ENCODE peak calls at places on chromosomes 12 and 14, in seven cellular contexts. T, B, L, K, P, I and U are unnamed samples.

GRCh38 chr12:6821674-6822433 is at the start of gene GPR162:
- DNase-seq in T (no peak), B (peak), L (peak), K (no peak), P (no peak), I (peak), U (no peak)

GRCh38 chr14:81458352-81458751 is 58.2 kb upstream of the STON2 start:
- DNase-seq in T (no peak), B (no peak), L (no peak), K (no peak), P (no peak), I (no peak), U (no peak)

GRCh38 chr12:49515266-49515665 is 23.6 kb upstream of the KCNH3 start:
- DNase-seq in T (no peak), B (peak), L (no peak), K (no peak), P (no peak), I (no peak), U (peak)

GRCh38 chr14:60544659-60545058 is 35.7 kb downstream of the SIX6 start:
- DNase-seq in T (no peak), B (no peak), L (no peak), K (no peak), P (no peak), I (no peak), U (no peak)

GRCh38 chr12:82873951-82874350 is 187.2 kb downstream of the TMTC2 start:
- DNase-seq in T (no peak), B (peak), L (no peak), K (no peak), P (no peak), I (no peak), U (no peak)

GRCh38 chr12:27015730-27016076 is 1.5 kb upstream of the TM7SF3 start:
- DNase-seq in T (peak), B (peak), L (no peak), K (no peak), P (no peak), I (no peak), U (peak)

GRCh38 chr12:12505544-12506501 is 56.8 kb downstream of the DUSP16 start:
- DNase-seq in T (peak), B (peak), L (no peak), K (no peak), P (no peak), I (no peak), U (no peak)

GRCh38 chr12:19994970-19995369 is 373.4 kb upstream of the PDE3A start:
- DNase-seq in T (no peak), B (peak), L (no peak), K (no peak), P (no peak), I (no peak), U (no peak)

GRCh38 chr14:94051115-94051514 is 25.0 kb downstream of the OTUB2 start:
- DNase-seq in T (peak), B (peak), L (peak), K (no peak), P (no peak), I (peak), U (peak)

GRCh38 chr12:46473634-46474201 is 101.1 kb upstream of the SLC38A2 start:
- DNase-seq in T (peak), B (peak), L (peak), K (peak), P (peak), I (peak), U (peak)

GRCh38 chr14:68239988-68240387 is 420.4 kb downstream of the RAD51B start:
- DNase-seq in T (peak), B (peak), L (no peak), K (no peak), P (no peak), I (peak), U (no peak)

GRCh38 chr14:92945959-92946846 is 23.3 kb downstream of the CHGA start:
- DNase-seq in T (peak), B (peak), L (peak), K (peak), P (no peak), I (peak), U (peak)

GRCh38 chr12:56994231-56994746 is 12.1 kb downstream of the ZBTB39 start:
- DNase-seq in T (no peak), B (no peak), L (no peak), K (no peak), P (no peak), I (no peak), U (no peak)

GRCh38 chr12:56979628-56980027 is 22.2 kb upstream of the RDH16 start:
- DNase-seq in T (no peak), B (no peak), L (no peak), K (no peak), P (no peak), I (no peak), U (peak)

GRCh38 chr14:68677901-68678300 is 115.0 kb downstream of the ZFP36L1 start:
- DNase-seq in T (peak), B (no peak), L (no peak), K (no peak), P (no peak), I (no peak), U (no peak)

GRCh38 chr14:23021969-23022368 is 12.0 kb upstream of the C14orf93 start:
- DNase-seq in T (no peak), B (no peak), L (no peak), K (no peak), P (no peak), I (no peak), U (no peak)

GRCh38 chr12:116861331-116861730 is 19.9 kb downstream of the HRK start:
- DNase-seq in T (no peak), B (peak), L (peak), K (peak), P (no peak), I (peak), U (no peak)

GRCh38 chr14:23399591-23399990 is 8.5 kb downstream of the MYH6 start:
- DNase-seq in T (no peak), B (peak), L (no peak), K (no peak), P (no peak), I (no peak), U (no peak)

GRCh38 chr12:21073822-21074460 is 57.1 kb upstream of the SLCO1B1 start:
- DNase-seq in T (no peak), B (peak), L (no peak), K (no peak), P (no peak), I (no peak), U (peak)

GRCh38 chr12:38175538-38175937 is 141.0 kb upstream of the ALG10B start:
- DNase-seq in T (no peak), B (no peak), L (no peak), K (no peak), P (no peak), I (no peak), U (peak)

GRCh38 chr14:20468773-20469241 is 399 bp upstream of the PNP start:
- DNase-seq in T (no peak), B (no peak), L (no peak), K (no peak), P (no peak), I (no peak), U (no peak)

GRCh38 chr14:103031956-103032355 is 25.4 kb downstream of the CDC42BPB start:
- DNase-seq in T (peak), B (no peak), L (peak), K (no peak), P (no peak), I (peak), U (no peak)

GRCh38 chr14:30525833-30526232 is 33.1 kb upstream of the G2E3 start:
- DNase-seq in T (no peak), B (peak), L (no peak), K (no peak), P (no peak), I (no peak), U (peak)

GRCh38 chr12:108915632-108916133 is 35.8 kb downstream of the DAO start:
- DNase-seq in T (no peak), B (no peak), L (no peak), K (no peak), P (no peak), I (no peak), U (no peak)

GRCh38 chr12:67661311-67662011 is 12.9 kb downstream of the DYRK2 start:
- DNase-seq in T (no peak), B (peak), L (no peak), K (no peak), P (no peak), I (no peak), U (peak)

GRCh38 chr12:86634706-86635410 is 378.7 kb upstream of the MGAT4C start:
- DNase-seq in T (no peak), B (peak), L (no peak), K (no peak), P (no peak), I (no peak), U (peak)

GRCh38 chr12:87661770-87662402 is 367.3 kb downstream of the C12orf50 start:
- DNase-seq in T (peak), B (no peak), L (no peak), K (no peak), P (no peak), I (no peak), U (peak)

GRCh38 chr12:107306141-107306670 is 212.9 kb upstream of the CRY1 start:
- DNase-seq in T (no peak), B (no peak), L (no peak), K (no peak), P (no peak), I (no peak), U (no peak)

GRCh38 chr12:123149828-123150272 is 1.0 kb downstream of the PITPNM2 start:
- DNase-seq in T (no peak), B (no peak), L (peak), K (no peak), P (no peak), I (no peak), U (no peak)

GRCh38 chr12:5503774-5504173 is 71.9 kb downstream of the NTF3 start:
- DNase-seq in T (peak), B (no peak), L (peak), K (no peak), P (no peak), I (peak), U (peak)

GRCh38 chr12:27780612-27781408 is 774 bp upstream of the MANSC4 start:
- DNase-seq in T (peak), B (peak), L (no peak), K (peak), P (peak), I (peak), U (peak)

GRCh38 chr14:51019089-51019488 is 74.8 kb upstream of the PYGL start:
- DNase-seq in T (no peak), B (peak), L (no peak), K (no peak), P (no peak), I (no peak), U (no peak)

GRCh38 chr12:120978296-120979219 is at the start of gene HNF1A:
- DNase-seq in T (peak), B (no peak), L (peak), K (no peak), P (no peak), I (peak), U (no peak)

DNA sequence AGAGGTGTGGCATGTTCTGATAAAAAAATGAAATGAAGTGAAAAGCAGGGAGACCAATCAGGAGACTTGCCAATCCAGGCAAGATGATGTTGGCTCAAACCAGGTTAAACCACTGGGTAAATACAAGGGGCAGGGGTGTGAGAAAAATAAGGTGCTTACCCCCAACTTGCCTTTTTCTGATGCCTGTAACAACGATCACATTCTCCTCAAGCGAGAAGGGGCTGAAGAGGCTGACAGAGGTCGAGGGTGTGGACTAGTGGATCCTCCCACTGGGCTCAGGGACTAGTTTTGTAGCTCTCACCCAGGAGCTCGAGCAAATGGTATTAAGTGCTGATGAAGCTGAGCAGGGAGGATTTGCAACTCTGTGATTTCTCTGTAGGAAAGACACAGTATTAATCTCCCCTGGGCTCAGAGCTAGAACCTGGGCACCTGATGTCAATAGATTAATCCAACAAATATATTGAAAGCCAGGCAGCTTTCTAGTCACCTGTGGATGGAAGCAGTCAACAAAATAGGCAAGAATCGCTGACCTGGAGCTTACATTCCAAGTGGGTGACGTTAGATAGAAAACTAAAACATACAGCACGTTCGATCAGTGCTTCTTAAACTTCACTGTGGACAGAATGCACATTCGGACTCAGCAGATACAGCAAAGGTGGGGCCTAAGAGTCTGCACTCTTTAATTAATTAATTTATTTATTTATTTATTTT is 15.2 kb upstream of the EAPP start:
- DNase-seq in T (peak), B (peak), L (peak), K (peak), P (no peak), I (no peak), U (peak)
- H3K4me3 ChIP-seq in T (no peak), B (no peak), L (no peak), K (no peak), P (peak), I (no peak), U (no peak)

GRCh38 chr12:65881348-65881961 is 57.2 kb downstream of the HMGA2 start:
- DNase-seq in T (no peak), B (peak), L (no peak), K (peak), P (no peak), I (peak), U (peak)
- H3K4me3 ChIP-seq in T (no peak), B (peak), L (no peak), K (peak), P (peak), I (no peak), U (no peak)

GRCh38 chr12:102966200-102966941 is 8.9 kb downstream of the ASCL1 start:
- DNase-seq in T (no peak), B (no peak), L (no peak), K (no peak), P (no peak), I (no peak), U (no peak)

GRCh38 chr12:102963796-102964195 is 6.3 kb downstream of the ASCL1 start:
- DNase-seq in T (no peak), B (no peak), L (no peak), K (no peak), P (no peak), I (no peak), U (no peak)

GRCh38 chr12:102962986-102963385 is 5.5 kb downstream of the ASCL1 start:
- DNase-seq in T (no peak), B (no peak), L (no peak), K (no peak), P (no peak), I (no peak), U (no peak)

GRCh38 chr12:102965281-102966155 is 8.0 kb downstream of the ASCL1 start:
- DNase-seq in T (no peak), B (no peak), L (no peak), K (no peak), P (no peak), I (no peak), U (no peak)

GRCh38 chr12:102964872-102965271 is 7.4 kb downstream of the ASCL1 start:
- DNase-seq in T (peak), B (no peak), L (peak), K (no peak), P (no peak), I (peak), U (no peak)
- H3K4me3 ChIP-seq in T (no peak), B (no peak), L (no peak), K (no peak), P (no peak), I (no peak), U (no peak)

GRCh38 chr12:62604373-62604772 is 137.7 kb downstream of the MON2 start:
- DNase-seq in T (no peak), B (no peak), L (no peak), K (no peak), P (no peak), I (no peak), U (no peak)

GRCh38 chr12:62605972-62606371 is 139.3 kb downstream of the MON2 start:
- DNase-seq in T (no peak), B (no peak), L (no peak), K (no peak), P (no peak), I (no peak), U (no peak)

GRCh38 chr12:62603811-62604098 is 137.1 kb downstream of the MON2 start:
- DNase-seq in T (no peak), B (no peak), L (no peak), K (no peak), P (no peak), I (no peak), U (no peak)

GRCh38 chr12:62603061-62603810 is 136.6 kb downstream of the MON2 start:
- DNase-seq in T (peak), B (peak), L (peak), K (peak), P (peak), I (peak), U (peak)

DNA sequence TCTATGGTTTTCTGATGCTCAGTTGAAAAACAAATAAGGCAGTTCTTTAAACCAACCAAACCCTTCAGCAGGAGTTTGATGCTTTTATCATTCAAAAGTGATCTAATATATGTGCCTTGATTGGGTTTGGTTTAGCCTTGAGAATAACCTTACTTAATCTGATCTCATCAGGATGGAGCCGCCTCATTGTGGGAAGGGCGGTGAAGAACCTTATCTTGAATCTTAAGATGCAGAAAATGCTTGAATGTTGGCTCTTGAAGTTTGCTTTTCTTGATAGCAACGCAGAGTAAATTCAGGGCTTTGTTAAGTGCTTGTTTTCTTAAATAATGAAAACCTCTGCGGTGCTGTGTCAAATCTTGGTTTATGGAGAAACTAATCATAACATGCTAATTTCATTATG is 138.2 kb downstream of the MON2 start:
- DNase-seq in T (no peak), B (peak), L (no peak), K (no peak), P (no peak), I (no peak), U (peak)
- H3K4me3 ChIP-seq in T (no peak), B (peak), L (no peak), K (peak), P (peak), I (peak), U (no peak)

DNA sequence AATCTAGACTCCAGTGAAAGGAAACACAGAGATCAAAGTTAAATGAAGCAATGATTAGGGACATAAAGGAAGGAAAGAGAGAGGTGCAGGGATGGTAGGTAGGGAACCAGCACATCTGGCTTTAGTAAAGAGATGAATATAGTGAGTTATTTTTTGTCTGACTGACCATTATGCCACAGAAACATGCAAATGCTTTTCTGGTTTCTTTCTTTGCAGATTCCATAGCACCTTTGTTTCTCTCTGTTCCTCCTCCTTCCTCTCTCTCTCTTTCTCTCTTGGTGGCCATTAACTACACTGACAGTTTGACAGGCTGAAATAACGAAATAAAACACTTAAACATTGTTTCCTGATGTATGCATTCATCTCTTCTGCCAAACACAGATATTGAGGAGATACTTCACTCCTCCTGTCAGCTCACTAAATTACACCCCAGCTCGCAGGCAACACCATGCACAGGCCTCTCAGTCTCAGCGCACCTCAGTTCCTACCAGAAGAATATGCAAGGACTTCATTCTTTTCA is 406.8 kb upstream of the SOX5 start:
- DNase-seq in T (no peak), B (no peak), L (no peak), K (no peak), P (no peak), I (no peak), U (no peak)
- H3K4me3 ChIP-seq in T (no peak), B (no peak), L (no peak), K (no peak), P (no peak), I (no peak), U (no peak)

GRCh38 chr12:9793774-9794395 is 33.2 kb upstream of the CD69 start:
- DNase-seq in T (peak), B (no peak), L (no peak), K (no peak), P (no peak), I (no peak), U (no peak)

GRCh38 chr12:9795945-9796344 is 31.3 kb upstream of the KLRF1 start:
- DNase-seq in T (no peak), B (no peak), L (no peak), K (no peak), P (no peak), I (no peak), U (no peak)

GRCh38 chr12:9794484-9795063 is 32.7 kb upstream of the KLRF1 start:
- DNase-seq in T (no peak), B (no peak), L (no peak), K (no peak), P (no peak), I (no peak), U (peak)

GRCh38 chr12:9792185-9792900 is 31.6 kb upstream of the CD69 start:
- DNase-seq in T (no peak), B (no peak), L (no peak), K (no peak), P (no peak), I (no peak), U (peak)

DNA sequence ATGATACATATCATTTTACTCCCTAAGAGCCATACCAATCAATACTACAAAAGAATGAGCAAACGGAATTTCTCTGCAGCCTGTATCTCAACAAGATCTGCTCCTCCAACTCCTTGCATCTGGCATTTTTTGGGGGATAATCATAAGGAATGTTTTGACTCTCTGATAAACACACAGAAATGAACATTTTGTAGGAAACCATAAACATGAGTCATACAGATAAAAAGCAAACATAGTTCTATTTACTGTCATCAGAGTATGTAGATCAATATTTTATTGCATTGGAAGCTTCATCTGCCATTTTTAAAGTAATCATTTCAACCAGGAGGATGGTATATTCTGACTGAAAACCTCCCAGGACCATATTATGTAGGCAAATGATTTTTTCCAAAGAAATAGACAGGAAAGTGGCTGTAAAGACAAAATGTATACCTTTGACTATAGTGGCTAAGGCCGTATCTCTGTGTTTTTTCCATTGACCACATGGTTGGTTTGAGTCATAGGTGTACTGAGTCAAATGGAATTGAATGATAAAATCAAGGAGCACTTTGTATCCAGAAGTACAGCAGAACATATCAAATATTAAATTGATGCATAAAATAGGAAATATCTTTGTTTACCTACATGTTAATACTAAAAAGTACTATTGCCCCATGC is 32.4 kb upstream of the CD69 start:
- DNase-seq in T (no peak), B (peak), L (no peak), K (no peak), P (no peak), I (no peak), U (peak)
- H3K4me3 ChIP-seq in T (no peak), B (no peak), L (no peak), K (no peak), P (no peak), I (no peak), U (no peak)